ENCODE peak calls at places on chromosomes 11 and 22, in four cellular contexts. Q, W, B and J are unnamed samples.
A peak's percentile ranks its signal among the peaks of the same experiment; 100 is the strongest.

GRCh38 chr11:66070604-66071325 is 693 bp downstream of the PACS1 start:
- DNase-seq in B (peak; percentile 81), Q (peak; percentile 20), W (no peak), J (peak; percentile 80)

GRCh38 chr11:16787035-16787744 is 48.7 kb downstream of the C11orf58 start:
- DNase-seq in B (no peak), Q (no peak), W (no peak), J (no peak)

GRCh38 chr11:32435947-32436750 is 810 bp upstream of the WT1 start:
- DNase-seq in Q (no peak), W (no peak), B (peak; percentile 64), J (peak; percentile 60)

GRCh38 chr11:95788921-95789505 is 569 bp downstream of the FAM76B start:
- DNase-seq in W (no peak), B (no peak), Q (peak; percentile 52), J (no peak)

GRCh38 chr11:7694953-7695271 is 11.4 kb downstream of the OVCH2 start:
- DNase-seq in B (no peak), Q (no peak), W (no peak), J (no peak)

GRCh38 chr11:117239295-117239694 is 6.8 kb downstream of the RNF214 start:
- DNase-seq in B (no peak), Q (no peak), W (no peak), J (no peak)

GRCh38 chr22:20624161-20624616 is 116.8 kb downstream of the MED15 start:
- DNase-seq in W (no peak), Q (no peak), B (no peak), J (no peak)

GRCh38 chr11:23288001-23288783 is 427.9 kb upstream of the CCDC179 start:
- DNase-seq in W (no peak), Q (no peak), B (no peak), J (no peak)

GRCh38 chr11:36012410-36012809 is 68.5 kb downstream of the LDLRAD3 start:
- DNase-seq in B (no peak), Q (no peak), W (no peak), J (no peak)

GRCh38 chr22:32752326-32752725 is 49.2 kb upstream of the TIMP3 start:
- DNase-seq in B (no peak), Q (no peak), W (no peak), J (no peak)